ENCODE peak calls at places on chromosomes 11 and 22, in four cellular contexts. M, H, G and F are unnamed samples. For H3K4me1, the result is how much of the 10 kb centered on the place peaks cover.

GRCh38 chr22:37283393-37283937 is 1.2 kb downstream of the CYTH4 start:
- DNase-seq in M (no peak), G (no peak), H (no peak), F (no peak)

GRCh38 chr22:49838771-49839717 is 11.4 kb upstream of the BRD1 start:
- DNase-seq in M (peak), H (peak), G (no peak), F (no peak)

GRCh38 chr11:103609117-103610066 is 427.0 kb upstream of the DDI1 start:
- DNase-seq in G (no peak), H (no peak), M (peak), F (no peak)

GRCh38 chr11:45530776-45531175 is 134.6 kb downstream of the CHST1 start:
- DNase-seq in G (no peak), M (no peak), H (no peak), F (no peak)

GRCh38 chr11:2778630-2779498 is 79.1 kb upstream of the KCNQ1OT1 start:
- DNase-seq in G (no peak), M (peak), H (peak), F (peak)

GRCh38 chr11:71397328-71397860 is 50.8 kb downstream of the DHCR7 start:
- DNase-seq in H (no peak), M (no peak), G (no peak), F (no peak)

GRCh38 chr11:87463486-87464102 is 425.9 kb downstream of the TMEM135 start:
- DNase-seq in G (peak), H (no peak), M (peak), F (no peak)

GRCh38 chr22:50150161-50151129 is 20.1 kb upstream of the PANX2 start:
- DNase-seq in H (no peak), M (peak), G (no peak), F (no peak)

GRCh38 chr11:61022311-61023085 is 51.0 kb downstream of the CD6 start:
- DNase-seq in H (peak), M (no peak), G (no peak), F (no peak)

GRCh38 chr11:63896071-63896470 is 20.9 kb downstream of the RCOR2 start:
- DNase-seq in G (no peak), M (no peak), H (no peak), F (peak)

GRCh38 chr11:70078095-70078795 is at the start of gene ANO1:
- DNase-seq in H (peak), M (peak), G (no peak), F (no peak)

GRCh38 chr11:24779791-24780190 is 282.9 kb downstream of the LUZP2 start:
- DNase-seq in M (no peak), H (no peak), G (no peak), F (no peak)

GRCh38 chr11:32713496-32713895 is 81.0 kb downstream of the CCDC73 start:
- DNase-seq in H (no peak), M (peak), G (no peak), F (no peak)

GRCh38 chr11:45777127-45777969 is 27.6 kb upstream of the SLC35C1 start:
- DNase-seq in G (no peak), H (no peak), M (no peak), F (no peak)

GRCh38 chr11:67483901-67484665 is 1.3 kb downstream of the AIP start:
- DNase-seq in G (no peak), M (no peak), H (peak), F (no peak)

GRCh38 chr11:61473370-61474025 is 35.1 kb upstream of the LRRC10B start:
- DNase-seq in H (no peak), M (peak), G (no peak), F (no peak)

GRCh38 chr11:12457030-12457600 is 79.7 kb downstream of the PARVA start:
- DNase-seq in M (peak), G (no peak), H (no peak), F (no peak)
- H3K4me1 ChIP-seq in M (under half), G (under half), H (under half), F (under half)

DNA sequence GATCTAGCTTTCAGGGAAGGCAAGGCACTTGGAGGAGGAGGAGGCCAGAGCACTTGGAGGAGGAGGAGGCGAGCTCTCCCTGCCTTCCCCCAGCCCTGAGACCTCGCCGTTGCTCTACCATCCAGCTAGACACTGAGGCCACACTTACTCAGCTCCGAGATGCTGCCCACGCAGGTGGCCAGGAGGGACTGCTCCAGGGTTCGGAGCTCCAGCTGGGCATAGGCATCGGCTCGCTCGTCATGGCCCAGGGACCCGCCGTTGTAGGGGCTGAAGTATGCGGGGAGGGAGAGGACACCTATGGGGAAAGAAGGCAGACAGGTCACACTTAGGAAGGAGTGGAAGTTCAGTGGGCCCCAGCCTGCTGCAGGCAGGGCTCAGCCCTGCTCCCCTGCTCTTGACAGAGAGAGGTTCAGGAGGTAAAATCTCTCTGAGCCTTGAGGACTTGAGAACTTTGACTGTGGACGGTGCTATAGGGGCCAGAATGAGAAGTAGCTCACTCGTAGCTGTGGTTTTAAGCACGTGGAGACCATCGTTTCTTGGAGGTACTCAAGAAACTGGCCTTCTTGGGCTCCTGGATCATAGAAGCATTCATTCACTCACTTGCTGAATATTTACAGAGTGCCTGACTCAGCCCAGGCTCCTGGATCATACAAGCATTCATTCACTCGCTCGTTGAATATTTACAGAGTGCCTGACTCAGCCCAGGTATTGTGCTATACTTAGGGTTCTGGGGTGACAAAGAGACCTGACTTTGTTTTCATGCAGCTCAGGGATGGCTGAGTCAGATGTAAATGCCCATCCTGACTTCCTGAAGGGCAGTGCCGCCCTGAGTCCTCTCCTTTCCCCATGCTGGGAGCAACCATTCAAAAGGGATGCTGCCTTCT is 99.2 kb downstream of the NAT10 start:
- DNase-seq in G (no peak), M (peak), H (no peak), F (no peak)
- H3K27ac ChIP-seq in G (no peak), M (no peak), H (no peak), F (no peak)

GRCh38 chr22:19756288-19757128 is 4.1 kb upstream of the TBX1 start:
- DNase-seq in G (no peak), H (peak), M (no peak), F (peak)

GRCh38 chr22:19753996-19754700 is 6.4 kb upstream of the TBX1 start:
- DNase-seq in M (no peak), H (no peak), G (no peak), F (no peak)

GRCh38 chr22:19754701-19755144 is 5.9 kb upstream of the TBX1 start:
- DNase-seq in M (no peak), G (no peak), H (no peak), F (no peak)

GRCh38 chr22:19755722-19756287 is 4.8 kb upstream of the TBX1 start:
- DNase-seq in H (no peak), M (no peak), G (no peak), F (no peak)

GRCh38 chr22:19755145-19755710 is 5.3 kb upstream of the TBX1 start:
- DNase-seq in H (no peak), M (no peak), G (no peak), F (no peak)
- H3K4me3 ChIP-seq in H (no peak), M (no peak), G (no peak), F (no peak)

DNA sequence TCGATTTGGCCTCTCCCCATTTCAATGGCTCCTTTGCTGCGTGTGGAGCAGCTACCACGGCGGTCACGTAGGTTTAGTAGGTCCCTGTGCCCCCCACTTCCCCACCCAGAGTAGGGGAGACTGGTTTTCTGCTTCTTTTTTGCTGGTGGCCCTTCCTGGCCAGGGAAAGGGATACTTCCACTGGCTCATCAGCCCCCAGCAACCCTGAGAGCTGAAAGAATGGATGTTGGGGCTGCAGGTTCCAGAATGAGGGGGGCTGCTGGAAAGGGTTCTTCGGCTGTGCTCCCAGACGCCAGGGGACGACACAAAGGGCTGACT is 78.8 kb upstream of the WNT7B start:
- DNase-seq in M (no peak), G (no peak), H (no peak), F (no peak)
- H3K4me1 ChIP-seq in M (under half), G (under half), H (half or more), F (half or more)